ENCODE peak calls at places on chromosomes 1 and 21, in ten cellular contexts. M, O, A, X, G, Q, N, J, U and L are unnamed samples.

GRCh38 chr21:45467221-45467779 is 62.3 kb downstream of the COL18A1 start:
- DNase-seq in M (no peak), O (no peak), A (no peak), X (no peak), G (no peak), Q (no peak), N (peak; percentile 59), J (no peak), U (no peak), L (no peak)

GRCh38 chr1:53346814-53347176 is 18.9 kb upstream of the LRP8 start:
- DNase-seq in M (no peak), O (peak; percentile 22), A (no peak), X (no peak), G (peak; percentile 67), Q (no peak), N (peak; percentile 21), J (no peak), U (no peak), L (no peak)

GRCh38 chr1:112713466-112714312 is 1.4 kb downstream of the PPM1J start:
- DNase-seq in M (no peak), O (no peak), A (no peak), X (no peak), G (no peak), Q (peak; percentile 49), N (peak; percentile 88), J (peak; percentile 47), U (no peak), L (no peak)

GRCh38 chr1:147897030-147897756 is 5.4 kb upstream of the GJA8 start:
- DNase-seq in M (no peak), O (no peak), A (no peak), X (no peak), G (no peak), Q (no peak), N (peak; percentile 64), J (no peak), U (no peak), L (no peak)

GRCh38 chr1:222012816-222013215 is 270.9 kb upstream of the DUSP10 start:
- DNase-seq in M (no peak), O (no peak), A (no peak), X (no peak), G (no peak), Q (no peak), N (no peak), J (no peak), U (no peak), L (no peak)

GRCh38 chr1:81664341-81664740 is 136.4 kb upstream of the ADGRL2 start:
- DNase-seq in M (peak; percentile 55), O (no peak), A (no peak), X (no peak), G (no peak), Q (no peak), N (no peak), J (no peak), U (no peak), L (no peak)

GRCh38 chr1:154546264-154547043 is 12.0 kb downstream of the UBE2Q1 start:
- DNase-seq in M (peak; percentile 58), O (peak; percentile 75), A (no peak), X (peak; percentile 90), G (no peak), Q (peak; percentile 77), N (peak; percentile 66), J (peak; percentile 41), U (peak; percentile 73), L (peak; percentile 71)

GRCh38 chr1:226814751-226815496 is 55.5 kb upstream of the PSEN2 start:
- DNase-seq in M (peak; percentile 91), O (peak; percentile 91), A (peak; percentile 83), X (peak; percentile 56), G (no peak), Q (no peak), N (no peak), J (peak; percentile 43), U (peak; percentile 96), L (no peak)

GRCh38 chr1:109283748-109284600 is 1.0 kb upstream of the PSRC1 start:
- DNase-seq in M (no peak), O (no peak), A (no peak), X (no peak), G (no peak), Q (no peak), N (no peak), J (no peak), U (no peak), L (no peak)

DNA sequence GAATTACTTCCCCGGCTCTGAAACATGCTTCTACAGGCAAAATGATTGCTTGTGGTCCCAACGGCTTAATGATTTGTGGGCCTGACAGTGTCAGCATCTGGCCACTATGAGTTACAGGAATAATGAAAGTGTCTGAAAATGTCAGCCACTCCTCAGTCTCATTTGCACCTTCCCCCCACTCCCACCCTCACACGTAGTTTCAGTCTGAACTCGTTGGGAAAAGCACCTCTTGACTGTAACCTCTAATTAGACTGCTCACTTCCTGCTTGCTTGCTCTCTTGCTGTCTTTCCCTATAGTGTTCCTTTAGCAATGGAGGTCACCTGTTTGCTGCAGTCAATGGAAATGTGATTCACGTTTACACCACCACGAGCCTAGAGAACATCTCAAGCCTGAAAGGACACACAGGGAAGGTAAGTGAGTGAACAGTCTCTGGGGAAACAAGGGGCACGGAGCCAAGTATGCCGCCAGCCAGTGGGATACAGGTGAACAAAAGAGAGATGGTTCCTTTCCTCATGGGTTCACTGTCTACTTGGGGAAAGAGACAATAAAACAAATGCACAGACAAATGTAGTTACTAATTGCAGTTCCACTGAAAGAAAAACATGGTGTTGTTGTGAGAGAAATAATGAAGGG is 27.1 kb downstream of the CFAP57 start:
- DNase-seq in M (no peak), O (no peak), A (no peak), X (no peak), G (no peak), Q (no peak), N (no peak), J (no peak), U (no peak), L (no peak)
- TF ChIP-seq POLR2A in M (no peak), O (no peak), A (no peak), X (no peak), G (no peak), Q (no peak), N (no peak), J (no peak), U (no peak), L (no peak)

GRCh38 chr21:39004776-39005605 is 178.3 kb downstream of the PSMG1 start:
- DNase-seq in M (peak; percentile 26), O (peak; percentile 87), A (no peak), X (no peak), G (no peak), Q (no peak), N (peak; percentile 67), J (peak; percentile 74), U (peak; percentile 84), L (peak; percentile 8)

GRCh38 chr21:39007985-39008384 is 175.3 kb downstream of the PSMG1 start:
- DNase-seq in M (no peak), O (no peak), A (no peak), X (no peak), G (no peak), Q (no peak), N (no peak), J (no peak), U (no peak), L (no peak)

GRCh38 chr21:39009587-39010225 is 173.5 kb downstream of the PSMG1 start:
- DNase-seq in M (no peak), O (no peak), A (no peak), X (no peak), G (no peak), Q (no peak), N (no peak), J (no peak), U (peak; percentile 45), L (no peak)

GRCh38 chr21:39006653-39007417 is 176.4 kb downstream of the PSMG1 start:
- DNase-seq in M (no peak), O (no peak), A (peak; percentile 74), X (no peak), G (no peak), Q (no peak), N (no peak), J (peak; percentile 76), U (peak; percentile 88), L (no peak)

DNA sequence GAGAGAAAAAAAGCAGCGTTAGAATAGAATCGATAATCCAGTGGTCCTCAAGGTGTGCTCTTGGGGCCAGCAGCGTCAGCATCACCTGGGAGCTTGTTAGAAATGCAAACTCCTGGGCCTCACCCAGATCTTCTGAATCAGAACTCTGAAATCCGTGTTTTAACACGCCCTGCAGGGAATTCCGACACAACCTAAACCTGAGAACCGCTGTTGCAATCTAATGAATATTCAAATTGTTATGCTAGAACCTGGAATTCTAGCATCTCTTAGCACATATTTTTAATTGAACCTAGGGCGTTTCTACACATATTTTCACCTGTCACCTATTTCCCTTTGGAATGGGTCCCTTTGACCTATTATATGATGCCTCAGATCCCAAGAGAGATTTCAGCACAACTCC is 175.7 kb downstream of the PSMG1 start:
- DNase-seq in M (no peak), O (no peak), A (no peak), X (no peak), G (no peak), Q (no peak), N (no peak), J (no peak), U (no peak), L (no peak)
- TF ChIP-seq POLR2A in M (no peak), O (no peak), A (no peak), X (no peak), G (no peak), Q (no peak), N (no peak), J (no peak), U (no peak), L (no peak)

GRCh38 chr21:27219068-27219467 is 252.2 kb upstream of the ADAMTS5 start:
- DNase-seq in M (peak; percentile 58), O (no peak), A (no peak), X (no peak), G (no peak), Q (no peak), N (no peak), J (no peak), U (no peak), L (no peak)
- TF ChIP-seq POLR2A in M (no peak), O (no peak), A (no peak), X (no peak), G (no peak), Q (no peak), N (no peak), J (no peak), U (no peak), L (no peak)

GRCh38 chr1:200040516-200041138 is 13.1 kb downstream of the NR5A2 start:
- DNase-seq in M (no peak), O (no peak), A (no peak), X (no peak), G (no peak), Q (no peak), N (peak; percentile 86), J (no peak), U (peak; percentile 61), L (no peak)
- TF ChIP-seq POLR2A in M (no peak), O (no peak), A (no peak), X (no peak), G (no peak), Q (no peak), N (peak; percentile 63), J (no peak), U (no peak), L (no peak)

DNA sequence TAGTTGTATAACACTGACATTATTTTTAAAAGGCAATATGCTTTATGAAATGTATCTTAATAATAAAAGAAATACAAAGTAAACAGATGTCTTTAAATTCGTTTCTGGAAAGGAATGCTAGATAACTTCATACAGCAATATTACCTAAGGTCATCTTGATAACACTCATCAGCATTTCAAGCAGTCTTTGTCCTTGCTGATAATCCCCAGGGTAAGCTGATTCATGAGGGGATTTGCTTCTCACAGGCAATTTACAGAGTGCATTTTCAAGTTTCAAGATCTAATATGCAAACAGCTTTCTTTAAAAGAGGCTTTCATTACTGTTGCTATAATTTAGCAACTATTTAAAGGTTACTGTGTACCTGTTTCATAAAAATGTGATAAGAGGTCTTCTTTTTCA is 75.2 kb upstream of the NEK2 start:
- DNase-seq in M (no peak), O (no peak), A (no peak), X (no peak), G (no peak), Q (no peak), N (no peak), J (no peak), U (no peak), L (peak; percentile 22)
- TF ChIP-seq POLR2A in M (no peak), O (no peak), A (no peak), X (no peak), G (no peak), Q (no peak), N (no peak), J (no peak), U (no peak), L (no peak)